ENCODE peak calls at places on chromosomes 5 and 9, in ten cellular contexts. O is neural progenitor cell, C is H9, I is kidney, A is IMR-90, H is neuronal stem cell, Q is endodermal cell, J is HCT116, P is mammary epithelial cell, D is NT2/D1. X is an unnamed sample.

GRCh38 chr9:94178927-94179326 is 80.2 kb upstream of the ZNF169 start:
- DNase-seq in O (no peak), C (no peak), I (no peak), A (no peak), H (no peak), Q (no peak), J (no peak), P (no peak), D (no peak), X (no peak)

GRCh38 chr5:138927979-138928378 is 52.8 kb upstream of the LRRTM2 start:
- DNase-seq in O (no peak), C (no peak), I (peak), A (peak), H (no peak), Q (no peak), J (no peak), P (no peak), D (no peak), X (peak)

GRCh38 chr5:93649234-93649900 is 66.3 kb downstream of the NR2F1 start:
- DNase-seq in O (no peak), C (peak), I (no peak), A (no peak), H (no peak), Q (no peak), J (no peak), P (no peak), D (no peak), X (no peak)

GRCh38 chr9:120928720-120929389 is 2.3 kb upstream of the TRAF1 start:
- DNase-seq in O (peak), C (peak), I (peak), A (no peak), H (peak), Q (peak), J (no peak), P (peak), D (no peak), X (peak)

GRCh38 chr5:175710361-175710760 is 52.5 kb downstream of the HRH2 start:
- DNase-seq in O (no peak), C (no peak), I (peak), A (no peak), H (no peak), Q (peak), J (no peak), P (no peak), D (no peak), X (no peak)

GRCh38 chr5:90097082-90097477 is 312.5 kb downstream of the CETN3 start:
- DNase-seq in O (no peak), C (no peak), I (no peak), A (no peak), H (no peak), Q (no peak), J (no peak), P (no peak), D (no peak), X (no peak)

GRCh38 chr5:57082441-57083067 is 91.3 kb upstream of the GPBP1 start:
- DNase-seq in O (no peak), C (no peak), I (no peak), A (peak), H (no peak), Q (no peak), J (peak), P (peak), D (no peak), X (no peak)

GRCh38 chr9:21679432-21679831 is 123.0 kb upstream of the MTAP start:
- DNase-seq in O (no peak), C (no peak), I (no peak), A (no peak), H (no peak), Q (no peak), J (no peak), P (no peak), D (no peak), X (no peak)

GRCh38 chr9:75265525-75265972 is 177.2 kb downstream of the OSTF1 start:
- DNase-seq in O (peak), C (peak), I (no peak), A (peak), H (peak), Q (peak), J (peak), P (peak), D (peak), X (peak)

GRCh38 chr5:42715791-42716190 is 40.8 kb upstream of the CCDC152 start:
- DNase-seq in O (no peak), C (no peak), I (no peak), A (no peak), H (no peak), Q (no peak), J (no peak), P (no peak), D (no peak), X (no peak)

GRCh38 chr5:126124706-126125345 is 298.4 kb upstream of the GRAMD2B start:
- DNase-seq in O (no peak), C (no peak), I (no peak), A (peak), H (no peak), Q (no peak), J (peak), P (peak), D (no peak), X (no peak)

GRCh38 chr9:134666801-134667200 is 25.2 kb downstream of the COL5A1 start:
- DNase-seq in O (no peak), C (no peak), I (no peak), A (peak), H (no peak), Q (no peak), J (no peak), P (peak), D (no peak), X (no peak)

GRCh38 chr5:10695055-10695649 is 65.9 kb downstream of the DAP start:
- DNase-seq in O (peak), C (peak), I (peak), A (peak), H (peak), Q (peak), J (no peak), P (peak), D (peak), X (peak)

DNA sequence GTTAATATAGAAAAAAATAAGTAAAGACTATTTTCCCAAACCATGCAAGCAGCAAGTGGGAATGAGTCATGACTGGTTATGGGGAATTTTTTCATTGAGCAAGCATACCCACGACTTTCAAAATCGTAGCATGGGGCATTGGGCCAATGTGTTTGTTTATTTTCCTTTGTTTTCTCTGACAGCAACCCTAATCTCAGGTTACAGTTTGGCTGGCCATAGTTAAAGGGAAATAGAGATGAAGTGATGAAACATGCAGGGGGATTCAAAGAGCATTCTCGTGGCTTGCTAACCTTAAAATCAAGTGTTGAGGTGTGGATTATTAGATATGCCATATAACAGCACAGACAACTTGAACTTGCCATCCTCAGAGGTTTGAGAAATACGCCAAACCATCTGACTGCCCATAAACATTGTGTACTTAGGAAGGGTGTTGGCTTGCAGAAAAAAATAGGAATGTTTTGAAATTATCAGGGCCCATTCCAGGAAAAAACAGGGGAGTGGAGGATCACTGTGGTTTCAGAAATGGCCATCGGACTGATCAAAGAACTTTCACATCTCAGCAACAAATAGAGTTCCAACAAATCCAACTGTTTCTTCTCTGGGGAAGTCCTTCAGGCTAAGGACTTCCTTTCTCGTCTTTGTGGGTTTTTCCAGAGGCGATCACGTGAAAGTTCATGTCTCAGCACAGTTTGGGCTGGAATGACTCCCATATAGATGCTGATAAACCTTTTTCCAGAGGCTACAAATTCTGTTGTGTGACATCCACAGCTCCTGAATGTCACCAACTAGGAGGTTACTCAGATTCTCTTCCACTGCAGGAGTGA is 259.1 kb downstream of the SYK start:
- DNase-seq in O (no peak), C (no peak), I (no peak), A (peak), H (no peak), Q (no peak), J (no peak), P (peak), D (no peak), X (peak)
- H3K9ac ChIP-seq in O (no peak), C (no peak), I (no peak), A (peak), H (no peak), Q (no peak), J (no peak), P (peak), D (no peak), X (no peak)

GRCh38 chr9:93035106-93035660 is 23.3 kb upstream of the SUSD3 start:
- DNase-seq in O (no peak), C (no peak), I (no peak), A (no peak), H (no peak), Q (no peak), J (no peak), P (no peak), D (no peak), X (no peak)

GRCh38 chr9:93038918-93039317 is 19.6 kb upstream of the SUSD3 start:
- DNase-seq in O (no peak), C (no peak), I (no peak), A (no peak), H (no peak), Q (no peak), J (no peak), P (no peak), D (no peak), X (no peak)

GRCh38 chr9:93037476-93037971 is 21.0 kb upstream of the SUSD3 start:
- DNase-seq in O (no peak), C (no peak), I (peak), A (no peak), H (no peak), Q (no peak), J (no peak), P (no peak), D (no peak), X (no peak)

GRCh38 chr9:93035821-93036351 is 22.6 kb upstream of the SUSD3 start:
- DNase-seq in O (no peak), C (no peak), I (no peak), A (no peak), H (no peak), Q (no peak), J (no peak), P (no peak), D (no peak), X (no peak)

DNA sequence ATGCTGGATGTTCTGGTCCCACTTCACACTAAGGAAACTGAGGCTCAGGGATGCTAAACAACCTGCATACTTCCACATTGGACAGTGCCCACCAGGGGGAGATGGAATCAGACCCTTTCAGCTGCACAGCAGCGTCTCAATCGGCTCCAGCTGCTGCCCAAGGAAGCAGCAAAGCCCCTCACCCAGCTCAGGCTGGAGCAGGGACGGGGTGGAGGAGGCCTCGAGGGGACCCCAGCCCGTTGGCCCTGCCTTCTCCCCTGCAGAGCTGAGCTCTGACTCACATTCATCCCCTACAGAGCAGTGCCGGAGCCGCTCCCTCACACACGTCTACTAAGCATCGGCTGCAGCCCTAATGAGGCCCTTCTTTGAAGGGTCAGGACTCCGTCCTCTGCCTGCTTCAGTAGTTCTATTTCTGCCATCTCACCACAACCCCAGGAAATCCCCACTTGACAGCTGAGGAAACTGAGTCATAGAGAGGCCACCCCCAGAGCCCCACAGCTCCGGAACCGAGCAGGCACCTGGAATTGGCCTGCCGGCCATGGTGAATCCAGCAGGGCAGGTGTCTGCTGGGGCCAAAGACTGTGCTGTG is 21.5 kb upstream of the SUSD3 start:
- DNase-seq in O (peak), C (no peak), I (peak), A (no peak), H (no peak), Q (no peak), J (no peak), P (no peak), D (no peak), X (no peak)
- H3K9ac ChIP-seq in O (no peak), C (no peak), I (no peak), A (no peak), H (no peak), Q (no peak), J (no peak), P (no peak), D (peak), X (no peak)

DNA sequence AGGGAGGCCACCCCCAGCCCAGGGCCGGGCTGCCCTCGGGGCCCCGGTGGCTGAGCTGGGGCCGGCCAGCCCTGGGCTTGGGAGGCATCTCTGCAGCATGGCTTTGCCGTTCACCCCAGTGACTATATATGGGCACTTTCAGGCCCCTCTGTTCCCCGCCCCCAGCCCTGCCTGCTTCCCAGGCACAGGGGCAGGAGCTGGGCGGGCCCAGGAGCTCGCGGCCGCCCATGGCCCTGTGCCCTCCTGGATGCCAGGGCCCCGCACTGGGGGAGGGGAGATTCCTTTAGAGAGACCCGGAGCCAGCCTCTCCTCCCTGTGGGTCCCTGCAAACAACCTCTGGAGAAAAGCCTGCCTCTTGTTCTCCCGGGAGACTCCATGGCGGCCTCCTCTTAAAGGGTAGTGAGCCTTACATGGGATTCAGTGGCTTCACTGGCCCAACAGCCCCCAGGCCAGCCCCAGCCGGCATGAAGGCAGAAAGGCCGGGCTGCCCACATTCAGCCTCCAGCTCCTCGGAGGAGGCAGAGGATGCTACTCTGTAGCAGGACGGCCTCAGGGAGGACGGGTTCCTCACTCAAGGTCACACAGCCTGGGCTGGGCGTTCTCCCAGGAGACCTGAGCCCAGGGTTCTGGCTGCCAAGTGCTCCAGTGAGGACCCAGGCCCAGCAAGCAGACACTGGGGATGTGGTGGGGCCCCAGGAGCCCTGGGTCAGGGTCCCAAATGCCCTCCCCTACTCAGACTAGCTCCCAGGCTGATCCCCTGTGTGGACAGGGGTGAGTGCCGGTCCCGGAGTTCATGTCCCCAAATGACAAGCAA is 4.1 kb downstream of the NACC2 start:
- DNase-seq in O (peak), C (peak), I (peak), A (no peak), H (no peak), Q (peak), J (no peak), P (no peak), D (no peak), X (no peak)
- H3K9ac ChIP-seq in O (no peak), C (no peak), I (no peak), A (no peak), H (no peak), Q (no peak), J (peak), P (no peak), D (no peak), X (peak)

GRCh38 chr9:133134419-133135190 is 13.6 kb upstream of the RALGDS start:
- DNase-seq in O (no peak), C (no peak), I (peak), A (no peak), H (no peak), Q (no peak), J (no peak), P (peak), D (no peak), X (peak)
- H3K9ac ChIP-seq in O (no peak), C (no peak), I (no peak), A (no peak), H (peak), Q (peak), J (peak), P (peak), D (no peak), X (peak)

DNA sequence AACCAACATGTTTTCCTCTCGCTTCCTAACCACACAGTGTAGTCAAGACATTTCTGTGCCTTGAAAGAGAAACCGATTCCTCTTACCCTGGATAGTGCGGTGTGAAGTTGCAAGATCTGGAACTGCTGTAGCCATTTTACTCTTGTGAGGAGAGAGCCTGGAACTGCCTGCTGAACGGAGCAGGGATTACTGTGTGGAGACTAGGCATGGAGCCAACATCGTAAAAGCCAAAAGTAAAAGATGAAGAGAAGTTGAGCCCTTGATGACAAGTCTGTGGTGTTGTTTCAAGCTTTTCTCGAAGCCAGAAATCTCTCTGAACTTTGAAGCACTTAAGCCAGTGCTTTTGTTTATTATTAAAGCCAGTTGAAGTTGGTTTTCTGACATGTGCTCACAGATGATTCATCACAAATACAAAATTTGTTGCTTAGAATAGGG is 110.1 kb upstream of the GRIN3A start:
- DNase-seq in O (no peak), C (no peak), I (no peak), A (no peak), H (no peak), Q (no peak), J (no peak), P (no peak), D (no peak), X (peak)
- H3K9ac ChIP-seq in O (no peak), C (no peak), I (no peak), A (no peak), H (no peak), Q (no peak), J (no peak), P (no peak), D (no peak), X (no peak)

GRCh38 chr5:321726-322251 is 275 bp downstream of the AHRR start:
- DNase-seq in O (no peak), C (no peak), I (no peak), A (no peak), H (no peak), Q (no peak), J (no peak), P (no peak), D (no peak), X (no peak)

GRCh38 chr5:321233-321725 is at the start of gene AHRR:
- DNase-seq in O (peak), C (peak), I (no peak), A (peak), H (peak), Q (peak), J (no peak), P (peak), D (no peak), X (peak)

GRCh38 chr5:324736-325612 is 3.5 kb downstream of the AHRR start:
- DNase-seq in O (no peak), C (no peak), I (peak), A (no peak), H (no peak), Q (peak), J (no peak), P (no peak), D (no peak), X (no peak)

GRCh38 chr5:322281-322941 is 897 bp downstream of the AHRR start:
- DNase-seq in O (no peak), C (peak), I (no peak), A (peak), H (no peak), Q (peak), J (no peak), P (no peak), D (no peak), X (no peak)

GRCh38 chr5:322942-323879 is 1.7 kb downstream of the AHRR start:
- DNase-seq in O (no peak), C (no peak), I (no peak), A (peak), H (no peak), Q (peak), J (no peak), P (no peak), D (no peak), X (no peak)
- H3K9ac ChIP-seq in O (no peak), C (no peak), I (no peak), A (peak), H (no peak), Q (no peak), J (peak), P (no peak), D (no peak), X (peak)

GRCh38 chr5:67793418-67793817 is 422.1 kb upstream of the PIK3R1 start:
- DNase-seq in O (no peak), C (no peak), I (no peak), A (no peak), H (no peak), Q (no peak), J (no peak), P (no peak), D (no peak), X (no peak)
- H3K9ac ChIP-seq in O (no peak), C (no peak), I (no peak), A (no peak), H (no peak), Q (no peak), J (no peak), P (no peak), D (no peak), X (no peak)

X was measured in colonic mucosa.